ENCODE peak calls at places on chromosomes 7 and 10, in nine cellular contexts. K is cardiac muscle cell, J is brain microvascular endothelial cell, L is GM06990, D is tibial artery, H is GM12878, G is IMR-90, F is GM12865, Y is GM20000. Q is an unnamed sample.

GRCh38 chr10:119652361-119652760 is 1.2 kb downstream of the BAG3 start:
- DNase-seq in D (no peak), H (no peak), G (peak), F (peak), K (peak), J (no peak), Y (peak), L (no peak), Q (no peak)

GRCh38 chr7:37901236-37901827 is 15.3 kb downstream of the SFRP4 start:
- DNase-seq in Y (peak), K (peak), H (no peak), L (no peak), G (peak), F (peak), J (peak), D (no peak), Q (no peak)

GRCh38 chr7:99344061-99344647 is 18.5 kb downstream of the ARPC1A start:
- DNase-seq in G (no peak), L (no peak), F (no peak), D (no peak), Y (no peak), K (no peak), J (no peak), H (no peak), Q (no peak)

GRCh38 chr10:92747600-92747999 is 57.8 kb downstream of the HHEX start:
- DNase-seq in D (no peak), F (peak), G (no peak), K (no peak), Y (no peak), H (no peak), J (no peak), L (no peak), Q (no peak)

GRCh38 chr7:144827581-144828139 is 8.2 kb downstream of the TPK1 start:
- DNase-seq in G (peak), J (peak), H (no peak), L (no peak), Y (no peak), F (no peak), D (no peak), K (peak), Q (peak)

GRCh38 chr7:159147246-159147645 is 2.6 kb upstream of the VIPR2 start:
- DNase-seq in Y (no peak), G (no peak), K (no peak), J (no peak), D (peak), L (no peak), F (no peak), H (no peak), Q (no peak)

GRCh38 chr10:75350791-75351190 is 50.8 kb downstream of the ZNF503 start:
- DNase-seq in G (peak), H (no peak), D (no peak), Y (no peak), K (peak), J (peak), L (no peak), F (no peak), Q (no peak)

GRCh38 chr7:2982831-2983230 is 60.8 kb downstream of the CARD11 start:
- DNase-seq in D (no peak), Y (peak), F (peak), H (no peak), K (no peak), L (no peak), G (no peak), J (no peak), Q (no peak)

GRCh38 chr10:58734116-58734515 is 221.4 kb downstream of the BICC1 start:
- DNase-seq in J (no peak), F (no peak), H (no peak), D (no peak), L (no peak), Y (no peak), K (no peak), G (peak), Q (no peak)

GRCh38 chr10:14302035-14302434 is 28.7 kb downstream of the FRMD4A start:
- DNase-seq in D (no peak), J (peak), H (no peak), G (peak), L (no peak), K (peak), F (no peak), Y (no peak), Q (no peak)

GRCh38 chr7:98242342-98242741 is 9.7 kb downstream of the TECPR1 start:
- DNase-seq in L (no peak), H (no peak), D (no peak), K (no peak), Y (no peak), J (no peak), G (no peak), F (no peak), Q (no peak)

GRCh38 chr7:75776295-75776971 is 4.4 kb upstream of the CCL26 start:
- DNase-seq in D (no peak), F (peak), L (no peak), H (peak), J (peak), G (peak), K (peak), Y (no peak), Q (no peak)

GRCh38 chr10:77049896-77050295 is 587.7 kb downstream of the KCNMA1 start:
- DNase-seq in H (no peak), F (no peak), Y (no peak), G (peak), J (peak), K (peak), D (no peak), L (no peak), Q (no peak)

GRCh38 chr10:118742787-118743186 is 12.0 kb downstream of the CACUL1 start:
- DNase-seq in K (no peak), D (no peak), H (no peak), G (peak), J (no peak), F (no peak), Y (no peak), L (no peak), Q (no peak)

GRCh38 chr10:104245066-104245632 is 9.5 kb upstream of the GSTO1 start:
- DNase-seq in K (no peak), L (no peak), Y (no peak), F (no peak), D (no peak), G (no peak), H (no peak), J (no peak), Q (no peak)

GRCh38 chr10:110485541-110485940 is 12.2 kb upstream of the DUSP5 start:
- DNase-seq in D (no peak), L (no peak), J (no peak), H (no peak), F (no peak), Y (no peak), G (no peak), K (no peak), Q (no peak)

GRCh38 chr7:152382244-152382643 is 53.6 kb downstream of the KMT2C start:
- DNase-seq in F (no peak), H (no peak), L (no peak), G (no peak), Y (no peak), D (no peak), J (no peak), K (no peak), Q (no peak)

GRCh38 chr10:84214612-84215235 is 10.6 kb downstream of the LRIT2 start:
- DNase-seq in F (peak), K (peak), J (no peak), H (no peak), G (no peak), D (peak), L (no peak), Y (peak), Q (peak)

GRCh38 chr10:5648494-5649457 is 17.6 kb downstream of the ASB13 start:
- DNase-seq in D (peak), Y (no peak), F (peak), H (no peak), J (no peak), G (no peak), L (no peak), K (no peak), Q (no peak)

GRCh38 chr7:129101746-129102145 is 42.8 kb upstream of the TSPAN33 start:
- DNase-seq in K (no peak), G (no peak), D (no peak), J (no peak), L (no peak), F (no peak), Y (no peak), H (no peak), Q (no peak)

GRCh38 chr10:32333849-32334248 is 13.1 kb downstream of the EPC1 start:
- DNase-seq in L (no peak), D (no peak), J (no peak), F (peak), H (no peak), Y (no peak), G (no peak), K (no peak), Q (no peak)

GRCh38 chr10:639001-639750 is 50.3 kb downstream of the DIP2C start:
- DNase-seq in K (no peak), F (no peak), L (no peak), D (no peak), G (no peak), H (no peak), J (no peak), Y (no peak), Q (no peak)

GRCh38 chr10:67119648-67120047 is 193.8 kb downstream of the LRRTM3 start:
- DNase-seq in J (peak), F (no peak), Y (no peak), L (no peak), H (no peak), D (no peak), G (no peak), K (no peak), Q (no peak)

GRCh38 chr10:27637601-27638000 is 108.0 kb downstream of the MKX start:
- DNase-seq in L (no peak), J (no peak), G (peak), K (no peak), F (no peak), Y (no peak), D (no peak), H (no peak), Q (no peak)

GRCh38 chr10:65581426-65582026 is 1344.3 kb upstream of the LRRTM3 start:
- DNase-seq in D (no peak), G (no peak), J (no peak), H (no peak), L (no peak), Y (no peak), F (no peak), K (peak), Q (no peak)

GRCh38 chr10:103759100-103759781 is 96.1 kb downstream of the SH3PXD2A start:
- DNase-seq in Y (peak), J (peak), L (no peak), H (no peak), K (peak), G (peak), D (peak), F (peak), Q (peak)

GRCh38 chr7:45658716-45659495 is 84.7 kb downstream of the ADCY1 start:
- DNase-seq in J (no peak), D (peak), Y (no peak), F (no peak), G (no peak), H (no peak), K (no peak), L (no peak), Q (no peak)

GRCh38 chr10:109205929-109206585 is 717.3 kb downstream of the XPNPEP1 start:
- DNase-seq in Y (no peak), J (peak), K (peak), D (no peak), L (peak), F (no peak), G (peak), H (no peak), Q (no peak)

DNA sequence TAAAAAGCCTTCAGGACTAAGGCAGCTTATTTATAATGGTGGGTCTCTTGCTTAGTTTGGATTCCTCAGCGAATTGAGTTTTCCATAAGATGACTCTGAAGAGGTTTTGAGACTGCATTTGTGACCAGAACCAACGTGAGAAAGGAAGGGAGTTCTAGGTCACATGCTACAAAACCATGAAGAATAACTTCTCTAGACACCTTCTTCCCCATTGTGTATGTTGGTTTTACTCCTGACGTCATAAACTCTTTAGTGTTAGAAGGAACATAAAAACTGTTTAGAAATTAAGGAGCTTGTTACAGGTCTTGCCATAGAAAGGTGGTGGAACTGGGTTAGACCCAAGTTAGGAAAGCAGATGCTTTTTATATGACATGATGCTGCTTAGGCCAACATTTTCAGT is 11.1 kb downstream of the PTPN12 start:
- DNase-seq in F (no peak), G (no peak), L (no peak), K (no peak), D (no peak), H (no peak), Y (no peak), J (no peak), Q (no peak)
- TF ChIP-seq CTCF in F (no peak), G (no peak), L (no peak), K (no peak), D (no peak), H (no peak), Y (no peak), J (no peak), Q (no peak)

GRCh38 chr7:26705567-26705966 is 158.8 kb downstream of the SKAP2 start:
- DNase-seq in K (peak), D (no peak), F (no peak), G (peak), H (no peak), Y (no peak), L (no peak), J (peak), Q (no peak)

GRCh38 chr7:26713981-26714380 is 150.4 kb downstream of the SKAP2 start:
- DNase-seq in Y (no peak), F (no peak), G (no peak), H (no peak), D (no peak), K (no peak), L (no peak), J (no peak), Q (no peak)

GRCh38 chr7:26704786-26705185 is 159.6 kb downstream of the SKAP2 start:
- DNase-seq in Y (no peak), H (no peak), F (no peak), G (peak), K (peak), J (no peak), L (no peak), D (no peak), Q (no peak)

GRCh38 chr7:26704036-26704435 is 160.4 kb downstream of the SKAP2 start:
- DNase-seq in H (no peak), J (no peak), Y (no peak), K (no peak), G (no peak), D (no peak), F (no peak), L (no peak), Q (no peak)

GRCh38 chr7:26709210-26709990 is 155.0 kb downstream of the SKAP2 start:
- DNase-seq in H (no peak), D (no peak), K (no peak), Y (no peak), G (no peak), F (no peak), L (no peak), J (no peak), Q (no peak)
- TF ChIP-seq CTCF in H (no peak), D (no peak), K (no peak), Y (no peak), G (no peak), F (no peak), L (no peak), J (no peak), Q (no peak)

GRCh38 chr7:40507166-40507565 is 372.4 kb downstream of the SUGCT start:
- DNase-seq in D (no peak), Y (peak), L (no peak), H (no peak), K (no peak), J (no peak), G (no peak), F (peak), Q (no peak)
- TF ChIP-seq CTCF in D (no peak), Y (peak), L (peak), H (peak), K (peak), J (no peak), G (peak), F (peak), Q (no peak)

GRCh38 chr10:130244928-130245495 is 108.8 kb downstream of the GLRX3 start:
- DNase-seq in G (no peak), K (no peak), F (no peak), J (no peak), Y (no peak), L (no peak), H (no peak), D (no peak), Q (no peak)

GRCh38 chr10:130246113-130246512 is 109.9 kb downstream of the GLRX3 start:
- DNase-seq in J (no peak), G (no peak), H (no peak), K (no peak), D (no peak), Y (no peak), L (no peak), F (no peak), Q (no peak)

GRCh38 chr10:130254168-130255061 is 118.2 kb downstream of the GLRX3 start:
- DNase-seq in H (no peak), J (no peak), D (no peak), Y (no peak), G (no peak), F (no peak), K (no peak), L (no peak), Q (no peak)

GRCh38 chr10:130251766-130252165 is 115.6 kb downstream of the GLRX3 start:
- DNase-seq in H (no peak), D (no peak), K (no peak), Y (no peak), J (no peak), L (no peak), F (no peak), G (no peak), Q (no peak)

GRCh38 chr10:130250127-130250526 is 113.9 kb downstream of the GLRX3 start:
- DNase-seq in D (no peak), J (no peak), L (no peak), G (no peak), F (no peak), K (no peak), Y (no peak), H (no peak), Q (no peak)
- TF ChIP-seq CTCF in D (no peak), J (no peak), L (no peak), G (no peak), F (no peak), K (no peak), Y (no peak), H (no peak), Q (no peak)